ENCODE peak calls at places on chromosomes 11 and 22, in nine cellular contexts. Q is anterior cingulate cortex; L is LNCaP clone FGC; I is B cell; J is NCI-H1105 treated with DMSO at 0.1 percent for 48 hours; Y is PC-3; T is stimulated activated CD4-positive, alpha-beta T cell treated with anti-CD3 and anti-CD28 coated beads, Interleukin-2, amount 100 ng/mL, for 24 hours; U is kidney epithelial cell; P is GM23248. N is an unnamed sample.

GRCh38 chr11:58711832-58712231 is 19.9 kb downstream of the GLYAT start:
- DNase-seq in L (no peak), J (no peak), P (no peak), Y (no peak), U (no peak), I (no peak), T (no peak), Q (no peak), N (no peak)

GRCh38 chr11:132718711-132719641 is 813.3 kb downstream of the OPCML start:
- DNase-seq in P (peak), L (no peak), J (no peak), U (no peak), Q (no peak), T (peak), Y (no peak), I (no peak), N (no peak)

GRCh38 chr22:26740253-26740652 is 82.9 kb downstream of the MIAT start:
- DNase-seq in J (no peak), I (no peak), P (no peak), U (no peak), L (no peak), Q (no peak), T (no peak), Y (no peak), N (no peak)

GRCh38 chr22:44199164-44199563 is 18.4 kb downstream of the PARVG start:
- DNase-seq in P (no peak), T (no peak), Y (no peak), U (no peak), Q (no peak), L (no peak), J (no peak), I (no peak), N (no peak)

GRCh38 chr11:117256573-117256972 is 24.1 kb downstream of the RNF214 start:
- DNase-seq in U (no peak), T (no peak), Q (no peak), L (no peak), I (no peak), P (peak), J (no peak), Y (peak), N (no peak)

GRCh38 chr22:20919718-20920117 is 2.5 kb downstream of the CRKL start:
- DNase-seq in J (peak), L (no peak), U (no peak), I (no peak), Q (no peak), Y (no peak), P (peak), T (no peak), N (no peak)

GRCh38 chr11:88604255-88604654 is 266.7 kb upstream of the CTSC start:
- DNase-seq in Y (peak), L (no peak), T (no peak), U (no peak), I (no peak), J (no peak), P (peak), Q (no peak), N (no peak)

GRCh38 chr11:65363770-65364169 is 9.2 kb downstream of the TIGD3 start:
- DNase-seq in J (no peak), L (no peak), I (no peak), Q (no peak), U (no peak), Y (no peak), P (no peak), T (no peak), N (no peak)

GRCh38 chr11:134741453-134742227 is 329.6 kb upstream of the B3GAT1 start:
- DNase-seq in J (no peak), L (no peak), I (no peak), U (no peak), Q (no peak), Y (no peak), P (no peak), T (no peak), N (no peak)

GRCh38 chr22:44201556-44202129 is 20.9 kb downstream of the PARVG start:
- DNase-seq in P (no peak), L (no peak), Y (no peak), T (no peak), U (no peak), I (no peak), Q (no peak), J (no peak), N (no peak)

GRCh38 chr11:64251722-64251985 is 324 bp downstream of the PLCB3 start:
- DNase-seq in I (no peak), J (no peak), Q (no peak), Y (no peak), L (no peak), T (no peak), U (no peak), P (no peak), N (no peak)

GRCh38 chr11:114291381-114291780 is 4.8 kb upstream of the NNMT start:
- DNase-seq in P (peak), Q (no peak), L (no peak), Y (no peak), I (no peak), U (no peak), J (no peak), T (no peak), N (no peak)

GRCh38 chr22:27139935-27140493 is 482.6 kb downstream of the MIAT start:
- DNase-seq in P (peak), I (no peak), Y (no peak), J (no peak), Q (no peak), L (no peak), U (peak), T (no peak), N (no peak)

GRCh38 chr22:39212721-39213376 is 31.9 kb downstream of the PDGFB start:
- DNase-seq in P (no peak), T (no peak), I (no peak), U (peak), Y (peak), Q (no peak), J (no peak), L (no peak), N (no peak)

GRCh38 chr11:34426766-34427170 is 12.0 kb upstream of the CAT start:
- DNase-seq in J (no peak), Y (no peak), U (no peak), I (no peak), Q (no peak), T (no peak), L (no peak), P (peak), N (no peak)

GRCh38 chr22:39252461-39253391 is 7.9 kb upstream of the PDGFB start:
- DNase-seq in I (no peak), Q (no peak), U (no peak), J (no peak), Y (peak), L (no peak), P (peak), T (no peak), N (no peak)

GRCh38 chr22:22936190-22936914 is 48.7 kb downstream of the IGLL5 start:
- DNase-seq in J (no peak), L (no peak), U (no peak), Q (no peak), Y (no peak), I (no peak), T (no peak), P (no peak), N (no peak)

GRCh38 chr22:32951807-32952153 is 106.4 kb downstream of the SYN3 start:
- DNase-seq in U (no peak), T (no peak), L (no peak), Q (peak), J (no peak), P (no peak), I (no peak), Y (no peak), N (no peak)

GRCh38 chr11:45615182-45615792 is 50.1 kb downstream of the CHST1 start:
- DNase-seq in T (no peak), J (no peak), P (no peak), U (no peak), L (no peak), Y (no peak), Q (no peak), I (no peak), N (no peak)

GRCh38 chr11:46658259-46658658 is 40.9 kb downstream of the ATG13 start:
- DNase-seq in Y (no peak), T (no peak), U (no peak), P (peak), Q (no peak), J (no peak), I (no peak), L (no peak), N (no peak)

GRCh38 chr22:16936625-16937024 is 71.4 kb downstream of the GAB4 start:
- DNase-seq in L (no peak), I (no peak), J (no peak), T (no peak), Q (no peak), P (no peak), Y (no peak), U (no peak), N (no peak)

GRCh38 chr11:405976-406795 is 8.6 kb downstream of the SIGIRR start:
- DNase-seq in Y (no peak), P (no peak), Q (no peak), L (no peak), J (no peak), I (no peak), U (no peak), T (no peak), N (no peak)

GRCh38 chr22:31102441-31103081 is 4.8 kb downstream of the SELENOM start:
- DNase-seq in P (peak), I (no peak), Y (peak), L (no peak), J (no peak), T (no peak), U (no peak), Q (no peak), N (no peak)

GRCh38 chr11:114832532-114833125 is 154.3 kb downstream of the NXPE2 start:
- DNase-seq in Y (no peak), U (no peak), I (no peak), T (no peak), J (peak), L (peak), Q (no peak), P (no peak), N (peak)

GRCh38 chr11:8631395-8632110 is 37.5 kb upstream of the STK33 start:
- DNase-seq in P (peak), L (peak), U (no peak), Y (peak), J (no peak), Q (no peak), T (no peak), I (no peak), N (no peak)

GRCh38 chr11:14065153-14065552 is 102.6 kb downstream of the SPON1 start:
- DNase-seq in L (no peak), I (no peak), T (no peak), U (no peak), J (no peak), Q (no peak), Y (no peak), P (peak), N (no peak)

GRCh38 chr11:76888989-76889388 is 28.3 kb downstream of the ACER3 start:
- DNase-seq in T (no peak), U (no peak), Q (no peak), Y (no peak), I (no peak), L (no peak), J (no peak), P (no peak), N (no peak)

GRCh38 chr11:65658174-65659021 is 4.3 kb downstream of the RELA start:
- DNase-seq in J (no peak), Q (no peak), P (no peak), I (peak), T (no peak), U (no peak), L (no peak), Y (no peak), N (no peak)

GRCh38 chr11:72821920-72822799 is 7.9 kb downstream of the ATG16L2 start:
- DNase-seq in J (peak), T (peak), Y (peak), P (peak), Q (peak), I (peak), L (peak), U (no peak), N (peak)

GRCh38 chr11:108117746-108118371 is 3.5 kb upstream of the ACAT1 start:
- DNase-seq in I (peak), P (peak), U (peak), Y (peak), L (peak), J (peak), Q (no peak), T (no peak), N (peak)

GRCh38 chr11:94283678-94284077 is 20.7 kb upstream of the IZUMO1R start:
- DNase-seq in I (no peak), J (peak), U (no peak), Y (no peak), L (no peak), P (no peak), Q (no peak), T (no peak), N (no peak)

GRCh38 chr11:2777871-2778629 is 78.3 kb upstream of the KCNQ1OT1 start:
- DNase-seq in L (no peak), J (peak), T (peak), Y (no peak), Q (no peak), I (no peak), U (no peak), P (no peak), N (peak)

GRCh38 chr11:82775736-82776346 is 42.2 kb upstream of the FAM181B start:
- DNase-seq in Y (peak), T (no peak), P (peak), L (peak), J (no peak), I (peak), U (no peak), Q (no peak), N (no peak)

GRCh38 chr11:824292-824880 is 3.3 kb upstream of the CRACR2B start:
- DNase-seq in Q (no peak), J (peak), P (no peak), I (no peak), Y (no peak), T (no peak), L (no peak), U (no peak), N (no peak)

GRCh38 chr11:12066056-12066798 is 44.2 kb upstream of the MICAL2 start:
- DNase-seq in J (peak), I (no peak), L (no peak), Q (no peak), Y (peak), U (peak), P (peak), T (no peak), N (peak)

GRCh38 chr22:46443850-46444389 is 93.5 kb downstream of the CELSR1 start:
- DNase-seq in J (no peak), Q (no peak), L (no peak), U (no peak), T (no peak), Y (no peak), I (no peak), P (no peak), N (peak)

GRCh38 chr11:47593492-47593933 is 698 bp downstream of the C1QTNF4 start:
- DNase-seq in I (no peak), L (no peak), Q (no peak), U (no peak), P (no peak), Y (no peak), J (peak), T (no peak), N (no peak)

N was measured in NCI-H345.